ENCODE peak calls at places on chromosome 7, in ten cellular contexts. One of them, this sample, is unnamed.

GRCh38 chr7:517848-518629 is 1.6 kb downstream of the PDGFA start:
- DNase-seq in PC-3: peak
- DNase-seq in mesothelial cell of epicardium: no peak
- DNase-seq in IMR-90: peak
- DNase-seq in memory B cell: no peak
- DNase-seq in activated T-helper 1 cell treated with anti-CD3 and anti-CD28 coated beads, Interleukin-12 subunit alpha, Interleukin-12 subunit beta, Interleukin-2, Interleukin-4 antibody, amounts not matched to agents 30 ng/mL and 10 ng/mL and 1 ng/mL, durations not matched to agents 14 hours and 24 hours and 36 hours: no peak
- DNase-seq in MM.1S: no peak
- DNase-seq in A172: peak
- DNase-seq in ACHN: peak
- DNase-seq in HT1080: peak
- DNase-seq in this sample: no peak

GRCh38 chr7:135755351-135755753 is 6.7 kb upstream of the FAM180A start:
- DNase-seq in PC-3: no peak
- DNase-seq in mesothelial cell of epicardium: no peak
- DNase-seq in IMR-90: no peak
- DNase-seq in memory B cell: no peak
- DNase-seq in activated T-helper 1 cell treated with anti-CD3 and anti-CD28 coated beads, Interleukin-12 subunit alpha, Interleukin-12 subunit beta, Interleukin-2, Interleukin-4 antibody, amounts not matched to agents 30 ng/mL and 10 ng/mL and 1 ng/mL, durations not matched to agents 14 hours and 24 hours and 36 hours: no peak
- DNase-seq in MM.1S: no peak
- DNase-seq in A172: no peak
- DNase-seq in ACHN: no peak
- DNase-seq in HT1080: no peak
- DNase-seq in this sample: no peak

GRCh38 chr7:132133501-132133900 is 442.8 kb downstream of the PLXNA4 start:
- DNase-seq in PC-3: no peak
- DNase-seq in mesothelial cell of epicardium: no peak
- DNase-seq in IMR-90: no peak
- DNase-seq in memory B cell: no peak
- DNase-seq in activated T-helper 1 cell treated with anti-CD3 and anti-CD28 coated beads, Interleukin-12 subunit alpha, Interleukin-12 subunit beta, Interleukin-2, Interleukin-4 antibody, amounts not matched to agents 30 ng/mL and 10 ng/mL and 1 ng/mL, durations not matched to agents 14 hours and 24 hours and 36 hours: no peak
- DNase-seq in MM.1S: no peak
- DNase-seq in A172: no peak
- DNase-seq in ACHN: no peak
- DNase-seq in HT1080: no peak
- DNase-seq in this sample: no peak

GRCh38 chr7:139035588-139036353 is at the start of gene ZC3HAV1L:
- DNase-seq in PC-3: peak
- DNase-seq in mesothelial cell of epicardium: no peak
- DNase-seq in IMR-90: peak
- DNase-seq in memory B cell: no peak
- DNase-seq in activated T-helper 1 cell treated with anti-CD3 and anti-CD28 coated beads, Interleukin-12 subunit alpha, Interleukin-12 subunit beta, Interleukin-2, Interleukin-4 antibody, amounts not matched to agents 30 ng/mL and 10 ng/mL and 1 ng/mL, durations not matched to agents 14 hours and 24 hours and 36 hours: peak
- DNase-seq in MM.1S: no peak
- DNase-seq in A172: no peak
- DNase-seq in ACHN: peak
- DNase-seq in HT1080: peak
- DNase-seq in this sample: no peak

GRCh38 chr7:24854866-24855265 is 97.6 kb upstream of the GSDME start:
- DNase-seq in PC-3: no peak
- DNase-seq in mesothelial cell of epicardium: no peak
- DNase-seq in IMR-90: peak
- DNase-seq in memory B cell: no peak
- DNase-seq in activated T-helper 1 cell treated with anti-CD3 and anti-CD28 coated beads, Interleukin-12 subunit alpha, Interleukin-12 subunit beta, Interleukin-2, Interleukin-4 antibody, amounts not matched to agents 30 ng/mL and 10 ng/mL and 1 ng/mL, durations not matched to agents 14 hours and 24 hours and 36 hours: no peak
- DNase-seq in MM.1S: no peak
- DNase-seq in A172: peak
- DNase-seq in ACHN: no peak
- DNase-seq in HT1080: no peak
- DNase-seq in this sample: no peak

GRCh38 chr7:6636741-6637543 is at the start of gene ZNF316:
- DNase-seq in PC-3: peak
- DNase-seq in mesothelial cell of epicardium: peak
- DNase-seq in IMR-90: peak
- DNase-seq in memory B cell: peak
- DNase-seq in activated T-helper 1 cell treated with anti-CD3 and anti-CD28 coated beads, Interleukin-12 subunit alpha, Interleukin-12 subunit beta, Interleukin-2, Interleukin-4 antibody, amounts not matched to agents 30 ng/mL and 10 ng/mL and 1 ng/mL, durations not matched to agents 14 hours and 24 hours and 36 hours: peak
- DNase-seq in MM.1S: peak
- DNase-seq in A172: no peak
- DNase-seq in ACHN: peak
- DNase-seq in HT1080: no peak
- DNase-seq in this sample: no peak

GRCh38 chr7:44431091-44431608 is 59.3 kb downstream of the NUDCD3 start:
- DNase-seq in PC-3: peak
- DNase-seq in mesothelial cell of epicardium: no peak
- DNase-seq in IMR-90: peak
- DNase-seq in memory B cell: no peak
- DNase-seq in activated T-helper 1 cell treated with anti-CD3 and anti-CD28 coated beads, Interleukin-12 subunit alpha, Interleukin-12 subunit beta, Interleukin-2, Interleukin-4 antibody, amounts not matched to agents 30 ng/mL and 10 ng/mL and 1 ng/mL, durations not matched to agents 14 hours and 24 hours and 36 hours: no peak
- DNase-seq in MM.1S: peak
- DNase-seq in A172: peak
- DNase-seq in ACHN: peak
- DNase-seq in HT1080: peak
- DNase-seq in this sample: no peak

GRCh38 chr7:139091677-139091996 is 17.9 kb downstream of the ZC3HAV1 start:
- DNase-seq in PC-3: no peak
- DNase-seq in mesothelial cell of epicardium: no peak
- DNase-seq in IMR-90: no peak
- DNase-seq in memory B cell: no peak
- DNase-seq in activated T-helper 1 cell treated with anti-CD3 and anti-CD28 coated beads, Interleukin-12 subunit alpha, Interleukin-12 subunit beta, Interleukin-2, Interleukin-4 antibody, amounts not matched to agents 30 ng/mL and 10 ng/mL and 1 ng/mL, durations not matched to agents 14 hours and 24 hours and 36 hours: no peak
- DNase-seq in MM.1S: no peak
- DNase-seq in A172: no peak
- DNase-seq in ACHN: no peak
- DNase-seq in HT1080: no peak
- DNase-seq in this sample: no peak

GRCh38 chr7:151409555-151410404 is at the start of gene WDR86:
- DNase-seq in PC-3: no peak
- DNase-seq in mesothelial cell of epicardium: peak
- DNase-seq in IMR-90: no peak
- DNase-seq in memory B cell: no peak
- DNase-seq in activated T-helper 1 cell treated with anti-CD3 and anti-CD28 coated beads, Interleukin-12 subunit alpha, Interleukin-12 subunit beta, Interleukin-2, Interleukin-4 antibody, amounts not matched to agents 30 ng/mL and 10 ng/mL and 1 ng/mL, durations not matched to agents 14 hours and 24 hours and 36 hours: no peak
- DNase-seq in MM.1S: no peak
- DNase-seq in A172: no peak
- DNase-seq in ACHN: no peak
- DNase-seq in HT1080: no peak
- DNase-seq in this sample: no peak

GRCh38 chr7:100864263-100864845 is 2.8 kb upstream of the TRIP6 start:
- DNase-seq in PC-3: no peak
- DNase-seq in mesothelial cell of epicardium: no peak
- DNase-seq in IMR-90: no peak
- DNase-seq in memory B cell: no peak
- DNase-seq in activated T-helper 1 cell treated with anti-CD3 and anti-CD28 coated beads, Interleukin-12 subunit alpha, Interleukin-12 subunit beta, Interleukin-2, Interleukin-4 antibody, amounts not matched to agents 30 ng/mL and 10 ng/mL and 1 ng/mL, durations not matched to agents 14 hours and 24 hours and 36 hours: no peak
- DNase-seq in MM.1S: no peak
- DNase-seq in A172: no peak
- DNase-seq in ACHN: no peak
- DNase-seq in HT1080: no peak
- DNase-seq in this sample: no peak

GRCh38 chr7:99672571-99672970 is 7.2 kb downstream of the CYP3A5 start:
- DNase-seq in PC-3: no peak
- DNase-seq in mesothelial cell of epicardium: no peak
- DNase-seq in IMR-90: no peak
- DNase-seq in memory B cell: no peak
- DNase-seq in activated T-helper 1 cell treated with anti-CD3 and anti-CD28 coated beads, Interleukin-12 subunit alpha, Interleukin-12 subunit beta, Interleukin-2, Interleukin-4 antibody, amounts not matched to agents 30 ng/mL and 10 ng/mL and 1 ng/mL, durations not matched to agents 14 hours and 24 hours and 36 hours: no peak
- DNase-seq in MM.1S: no peak
- DNase-seq in A172: no peak
- DNase-seq in ACHN: no peak
- DNase-seq in HT1080: no peak
- DNase-seq in this sample: no peak